ENCODE peak calls at places on chromosome 16, in seven cellular contexts. One of them, this sample, is unnamed.

GRCh38 chr16:85546585-85547447 is 66.3 kb upstream of the GSE1 start:
- DNase-seq in iPS-NIHi11: no peak
- DNase-seq in stimulated activated naive CD8-positive, alpha-beta T cell treated with anti-CD3 and anti-CD28 coated beads, Interleukin-15, Interleukin-2, amounts not matched to agents 100 U/mL and 50 U/mL, for 24 hours: no peak
- DNase-seq in nephron progenitor cell: no peak
- DNase-seq in foreskin fibroblast: peak; percentile 49
- DNase-seq in NCI-H1092 treated with DMSO at 0.1 percent for 48 hours: no peak
- DNase-seq in kidney epithelial cell: no peak
- DNase-seq in this sample: no peak

GRCh38 chr16:4625617-4626159 is 1.1 kb downstream of the MGRN1 start:
- DNase-seq in iPS-NIHi11: no peak
- DNase-seq in stimulated activated naive CD8-positive, alpha-beta T cell treated with anti-CD3 and anti-CD28 coated beads, Interleukin-15, Interleukin-2, amounts not matched to agents 100 U/mL and 50 U/mL, for 24 hours: no peak
- DNase-seq in nephron progenitor cell: no peak
- DNase-seq in foreskin fibroblast: no peak
- DNase-seq in NCI-H1092 treated with DMSO at 0.1 percent for 48 hours: no peak
- DNase-seq in kidney epithelial cell: no peak
- DNase-seq in this sample: no peak

GRCh38 chr16:48022496-48022895 is 133.3 kb downstream of the ABCC12 start:
- DNase-seq in iPS-NIHi11: no peak
- DNase-seq in stimulated activated naive CD8-positive, alpha-beta T cell treated with anti-CD3 and anti-CD28 coated beads, Interleukin-15, Interleukin-2, amounts not matched to agents 100 U/mL and 50 U/mL, for 24 hours: no peak
- DNase-seq in nephron progenitor cell: no peak
- DNase-seq in foreskin fibroblast: no peak
- DNase-seq in NCI-H1092 treated with DMSO at 0.1 percent for 48 hours: no peak
- DNase-seq in kidney epithelial cell: no peak
- DNase-seq in this sample: no peak

GRCh38 chr16:4288148-4288921 is 15.5 kb upstream of the TFAP4 start:
- DNase-seq in iPS-NIHi11: peak; percentile 90
- DNase-seq in stimulated activated naive CD8-positive, alpha-beta T cell treated with anti-CD3 and anti-CD28 coated beads, Interleukin-15, Interleukin-2, amounts not matched to agents 100 U/mL and 50 U/mL, for 24 hours: peak; percentile 89
- DNase-seq in nephron progenitor cell: peak; percentile 83
- DNase-seq in foreskin fibroblast: peak; percentile 82
- DNase-seq in NCI-H1092 treated with DMSO at 0.1 percent for 48 hours: peak; percentile 61
- DNase-seq in kidney epithelial cell: no peak
- DNase-seq in this sample: peak; percentile 87

GRCh38 chr16:84925092-84925772 is 86.1 kb downstream of the ZDHHC7 start:
- DNase-seq in iPS-NIHi11: peak; percentile 80
- DNase-seq in stimulated activated naive CD8-positive, alpha-beta T cell treated with anti-CD3 and anti-CD28 coated beads, Interleukin-15, Interleukin-2, amounts not matched to agents 100 U/mL and 50 U/mL, for 24 hours: peak; percentile 83
- DNase-seq in nephron progenitor cell: peak; percentile 54
- DNase-seq in foreskin fibroblast: peak; percentile 54
- DNase-seq in NCI-H1092 treated with DMSO at 0.1 percent for 48 hours: no peak
- DNase-seq in kidney epithelial cell: no peak
- DNase-seq in this sample: peak; percentile 81

GRCh38 chr16:56448005-56448404 is 3.1 kb downstream of the NUDT21 start:
- DNase-seq in iPS-NIHi11: no peak
- DNase-seq in stimulated activated naive CD8-positive, alpha-beta T cell treated with anti-CD3 and anti-CD28 coated beads, Interleukin-15, Interleukin-2, amounts not matched to agents 100 U/mL and 50 U/mL, for 24 hours: no peak
- DNase-seq in nephron progenitor cell: no peak
- DNase-seq in foreskin fibroblast: no peak
- DNase-seq in NCI-H1092 treated with DMSO at 0.1 percent for 48 hours: no peak
- DNase-seq in kidney epithelial cell: no peak
- DNase-seq in this sample: no peak

GRCh38 chr16:27171584-27171983 is 31.7 kb upstream of the KDM8 start:
- DNase-seq in iPS-NIHi11: no peak
- DNase-seq in stimulated activated naive CD8-positive, alpha-beta T cell treated with anti-CD3 and anti-CD28 coated beads, Interleukin-15, Interleukin-2, amounts not matched to agents 100 U/mL and 50 U/mL, for 24 hours: no peak
- DNase-seq in nephron progenitor cell: no peak
- DNase-seq in foreskin fibroblast: no peak
- DNase-seq in NCI-H1092 treated with DMSO at 0.1 percent for 48 hours: no peak
- DNase-seq in kidney epithelial cell: no peak
- DNase-seq in this sample: no peak

GRCh38 chr16:31138621-31139578 is 3.4 kb upstream of the PRSS8 start:
- DNase-seq in iPS-NIHi11: peak; percentile 42
- DNase-seq in stimulated activated naive CD8-positive, alpha-beta T cell treated with anti-CD3 and anti-CD28 coated beads, Interleukin-15, Interleukin-2, amounts not matched to agents 100 U/mL and 50 U/mL, for 24 hours: no peak
- DNase-seq in nephron progenitor cell: no peak
- DNase-seq in foreskin fibroblast: peak; percentile 70
- DNase-seq in NCI-H1092 treated with DMSO at 0.1 percent for 48 hours: no peak
- DNase-seq in kidney epithelial cell: peak; percentile 67
- DNase-seq in this sample: no peak

GRCh38 chr16:88378836-88379693 is 3.7 kb upstream of the ZNF469 start:
- DNase-seq in iPS-NIHi11: no peak
- DNase-seq in stimulated activated naive CD8-positive, alpha-beta T cell treated with anti-CD3 and anti-CD28 coated beads, Interleukin-15, Interleukin-2, amounts not matched to agents 100 U/mL and 50 U/mL, for 24 hours: no peak
- DNase-seq in nephron progenitor cell: no peak
- DNase-seq in foreskin fibroblast: no peak
- DNase-seq in NCI-H1092 treated with DMSO at 0.1 percent for 48 hours: no peak
- DNase-seq in kidney epithelial cell: no peak
- DNase-seq in this sample: no peak

GRCh38 chr16:67483731-67484525 is 581 bp upstream of the AGRP start:
- DNase-seq in iPS-NIHi11: no peak
- DNase-seq in stimulated activated naive CD8-positive, alpha-beta T cell treated with anti-CD3 and anti-CD28 coated beads, Interleukin-15, Interleukin-2, amounts not matched to agents 100 U/mL and 50 U/mL, for 24 hours: no peak
- DNase-seq in nephron progenitor cell: no peak
- DNase-seq in foreskin fibroblast: peak; percentile 58
- DNase-seq in NCI-H1092 treated with DMSO at 0.1 percent for 48 hours: no peak
- DNase-seq in kidney epithelial cell: no peak
- DNase-seq in this sample: no peak

GRCh38 chr16:50680556-50680893 is 587 bp downstream of the SNX20 start:
- DNase-seq in iPS-NIHi11: no peak
- DNase-seq in stimulated activated naive CD8-positive, alpha-beta T cell treated with anti-CD3 and anti-CD28 coated beads, Interleukin-15, Interleukin-2, amounts not matched to agents 100 U/mL and 50 U/mL, for 24 hours: no peak
- DNase-seq in nephron progenitor cell: no peak
- DNase-seq in foreskin fibroblast: no peak
- DNase-seq in NCI-H1092 treated with DMSO at 0.1 percent for 48 hours: no peak
- DNase-seq in kidney epithelial cell: no peak
- DNase-seq in this sample: no peak

GRCh38 chr16:48971571-48972071 is 310.0 kb downstream of the CBLN1 start:
- DNase-seq in iPS-NIHi11: no peak
- DNase-seq in stimulated activated naive CD8-positive, alpha-beta T cell treated with anti-CD3 and anti-CD28 coated beads, Interleukin-15, Interleukin-2, amounts not matched to agents 100 U/mL and 50 U/mL, for 24 hours: no peak
- DNase-seq in nephron progenitor cell: no peak
- DNase-seq in foreskin fibroblast: peak; percentile 53
- DNase-seq in NCI-H1092 treated with DMSO at 0.1 percent for 48 hours: no peak
- DNase-seq in kidney epithelial cell: no peak
- DNase-seq in this sample: no peak

GRCh38 chr16:62657116-62657515 is 620.9 kb upstream of the CDH8 start:
- DNase-seq in iPS-NIHi11: no peak
- DNase-seq in stimulated activated naive CD8-positive, alpha-beta T cell treated with anti-CD3 and anti-CD28 coated beads, Interleukin-15, Interleukin-2, amounts not matched to agents 100 U/mL and 50 U/mL, for 24 hours: no peak
- DNase-seq in nephron progenitor cell: no peak
- DNase-seq in foreskin fibroblast: no peak
- DNase-seq in NCI-H1092 treated with DMSO at 0.1 percent for 48 hours: no peak
- DNase-seq in kidney epithelial cell: no peak
- DNase-seq in this sample: no peak

GRCh38 chr16:74936902-74937560 is 47.9 kb downstream of the WDR59 start:
- DNase-seq in iPS-NIHi11: no peak
- DNase-seq in stimulated activated naive CD8-positive, alpha-beta T cell treated with anti-CD3 and anti-CD28 coated beads, Interleukin-15, Interleukin-2, amounts not matched to agents 100 U/mL and 50 U/mL, for 24 hours: peak; percentile 5
- DNase-seq in nephron progenitor cell: no peak
- DNase-seq in foreskin fibroblast: peak; percentile 68
- DNase-seq in NCI-H1092 treated with DMSO at 0.1 percent for 48 hours: no peak
- DNase-seq in kidney epithelial cell: peak; percentile 18
- DNase-seq in this sample: peak; percentile 24

GRCh38 chr16:11896776-11897175 is 19.0 kb downstream of the GSPT1 start:
- DNase-seq in iPS-NIHi11: no peak
- DNase-seq in stimulated activated naive CD8-positive, alpha-beta T cell treated with anti-CD3 and anti-CD28 coated beads, Interleukin-15, Interleukin-2, amounts not matched to agents 100 U/mL and 50 U/mL, for 24 hours: no peak
- DNase-seq in nephron progenitor cell: no peak
- DNase-seq in foreskin fibroblast: peak; percentile 82
- DNase-seq in NCI-H1092 treated with DMSO at 0.1 percent for 48 hours: no peak
- DNase-seq in kidney epithelial cell: no peak
- DNase-seq in this sample: no peak

GRCh38 chr16:51408357-51408756 is 257.3 kb upstream of the SALL1 start:
- DNase-seq in iPS-NIHi11: no peak
- DNase-seq in stimulated activated naive CD8-positive, alpha-beta T cell treated with anti-CD3 and anti-CD28 coated beads, Interleukin-15, Interleukin-2, amounts not matched to agents 100 U/mL and 50 U/mL, for 24 hours: no peak
- DNase-seq in nephron progenitor cell: no peak
- DNase-seq in foreskin fibroblast: peak; percentile 88
- DNase-seq in NCI-H1092 treated with DMSO at 0.1 percent for 48 hours: no peak
- DNase-seq in kidney epithelial cell: peak; percentile 68
- DNase-seq in this sample: no peak

GRCh38 chr16:77965346-77965745 is 57.0 kb upstream of the CLEC3A start:
- DNase-seq in iPS-NIHi11: no peak
- DNase-seq in stimulated activated naive CD8-positive, alpha-beta T cell treated with anti-CD3 and anti-CD28 coated beads, Interleukin-15, Interleukin-2, amounts not matched to agents 100 U/mL and 50 U/mL, for 24 hours: no peak
- DNase-seq in nephron progenitor cell: no peak
- DNase-seq in foreskin fibroblast: no peak
- DNase-seq in NCI-H1092 treated with DMSO at 0.1 percent for 48 hours: no peak
- DNase-seq in kidney epithelial cell: no peak
- DNase-seq in this sample: no peak

GRCh38 chr16:68490829-68491575 is 42.7 kb upstream of the SMPD3 start:
- DNase-seq in iPS-NIHi11: peak; percentile 78
- DNase-seq in stimulated activated naive CD8-positive, alpha-beta T cell treated with anti-CD3 and anti-CD28 coated beads, Interleukin-15, Interleukin-2, amounts not matched to agents 100 U/mL and 50 U/mL, for 24 hours: no peak
- DNase-seq in nephron progenitor cell: peak; percentile 22
- DNase-seq in foreskin fibroblast: peak; percentile 46
- DNase-seq in NCI-H1092 treated with DMSO at 0.1 percent for 48 hours: peak; percentile 38
- DNase-seq in kidney epithelial cell: peak; percentile 82
- DNase-seq in this sample: no peak

GRCh38 chr16:15643453-15644305 is 725 bp upstream of the MARF1 start:
- DNase-seq in iPS-NIHi11: peak; percentile 27
- DNase-seq in stimulated activated naive CD8-positive, alpha-beta T cell treated with anti-CD3 and anti-CD28 coated beads, Interleukin-15, Interleukin-2, amounts not matched to agents 100 U/mL and 50 U/mL, for 24 hours: no peak
- DNase-seq in nephron progenitor cell: peak; percentile 20
- DNase-seq in foreskin fibroblast: peak; percentile 71
- DNase-seq in NCI-H1092 treated with DMSO at 0.1 percent for 48 hours: peak; percentile 80
- DNase-seq in kidney epithelial cell: no peak
- DNase-seq in this sample: peak; percentile 46

GRCh38 chr16:27289669-27290068 is 21.1 kb upstream of the NSMCE1 start:
- DNase-seq in iPS-NIHi11: no peak
- DNase-seq in stimulated activated naive CD8-positive, alpha-beta T cell treated with anti-CD3 and anti-CD28 coated beads, Interleukin-15, Interleukin-2, amounts not matched to agents 100 U/mL and 50 U/mL, for 24 hours: no peak
- DNase-seq in nephron progenitor cell: no peak
- DNase-seq in foreskin fibroblast: no peak
- DNase-seq in NCI-H1092 treated with DMSO at 0.1 percent for 48 hours: no peak
- DNase-seq in kidney epithelial cell: no peak
- DNase-seq in this sample: peak; percentile 33

GRCh38 chr16:75309156-75309555 is 57.7 kb upstream of the BCAR1 start:
- DNase-seq in iPS-NIHi11: no peak
- DNase-seq in stimulated activated naive CD8-positive, alpha-beta T cell treated with anti-CD3 and anti-CD28 coated beads, Interleukin-15, Interleukin-2, amounts not matched to agents 100 U/mL and 50 U/mL, for 24 hours: no peak
- DNase-seq in nephron progenitor cell: peak; percentile 12
- DNase-seq in foreskin fibroblast: no peak
- DNase-seq in NCI-H1092 treated with DMSO at 0.1 percent for 48 hours: no peak
- DNase-seq in kidney epithelial cell: no peak
- DNase-seq in this sample: no peak

GRCh38 chr16:89921699-89922476 is 1.3 kb upstream of the TUBB3 start:
- DNase-seq in iPS-NIHi11: peak; percentile 45
- DNase-seq in stimulated activated naive CD8-positive, alpha-beta T cell treated with anti-CD3 and anti-CD28 coated beads, Interleukin-15, Interleukin-2, amounts not matched to agents 100 U/mL and 50 U/mL, for 24 hours: peak; percentile 42
- DNase-seq in nephron progenitor cell: peak; percentile 74
- DNase-seq in foreskin fibroblast: peak; percentile 98
- DNase-seq in NCI-H1092 treated with DMSO at 0.1 percent for 48 hours: no peak
- DNase-seq in kidney epithelial cell: peak; percentile 86
- DNase-seq in this sample: peak; percentile 39

GRCh38 chr16:27109666-27110523 is 43.2 kb downstream of the C16orf82 start:
- DNase-seq in iPS-NIHi11: peak; percentile 97
- DNase-seq in stimulated activated naive CD8-positive, alpha-beta T cell treated with anti-CD3 and anti-CD28 coated beads, Interleukin-15, Interleukin-2, amounts not matched to agents 100 U/mL and 50 U/mL, for 24 hours: peak; percentile 92
- DNase-seq in nephron progenitor cell: peak; percentile 96
- DNase-seq in foreskin fibroblast: peak; percentile 90
- DNase-seq in NCI-H1092 treated with DMSO at 0.1 percent for 48 hours: peak; percentile 34
- DNase-seq in kidney epithelial cell: no peak
- DNase-seq in this sample: peak; percentile 88

GRCh38 chr16:53457670-53458069 is 23.4 kb downstream of the RBL2 start:
- DNase-seq in iPS-NIHi11: no peak
- DNase-seq in stimulated activated naive CD8-positive, alpha-beta T cell treated with anti-CD3 and anti-CD28 coated beads, Interleukin-15, Interleukin-2, amounts not matched to agents 100 U/mL and 50 U/mL, for 24 hours: peak; percentile 62
- DNase-seq in nephron progenitor cell: no peak
- DNase-seq in foreskin fibroblast: no peak
- DNase-seq in NCI-H1092 treated with DMSO at 0.1 percent for 48 hours: no peak
- DNase-seq in kidney epithelial cell: no peak
- DNase-seq in this sample: peak; percentile 51

GRCh38 chr16:65010136-65010535 is 111.7 kb downstream of the CDH11 start:
- DNase-seq in iPS-NIHi11: no peak
- DNase-seq in stimulated activated naive CD8-positive, alpha-beta T cell treated with anti-CD3 and anti-CD28 coated beads, Interleukin-15, Interleukin-2, amounts not matched to agents 100 U/mL and 50 U/mL, for 24 hours: no peak
- DNase-seq in nephron progenitor cell: no peak
- DNase-seq in foreskin fibroblast: no peak
- DNase-seq in NCI-H1092 treated with DMSO at 0.1 percent for 48 hours: no peak
- DNase-seq in kidney epithelial cell: no peak
- DNase-seq in this sample: no peak

GRCh38 chr16:4935231-4935855 is 1.6 kb downstream of the PPL start:
- DNase-seq in iPS-NIHi11: no peak
- DNase-seq in stimulated activated naive CD8-positive, alpha-beta T cell treated with anti-CD3 and anti-CD28 coated beads, Interleukin-15, Interleukin-2, amounts not matched to agents 100 U/mL and 50 U/mL, for 24 hours: no peak
- DNase-seq in nephron progenitor cell: no peak
- DNase-seq in foreskin fibroblast: peak; percentile 93
- DNase-seq in NCI-H1092 treated with DMSO at 0.1 percent for 48 hours: no peak
- DNase-seq in kidney epithelial cell: no peak
- DNase-seq in this sample: no peak

GRCh38 chr16:64957246-64957645 is 164.6 kb downstream of the CDH11 start:
- DNase-seq in iPS-NIHi11: no peak
- DNase-seq in stimulated activated naive CD8-positive, alpha-beta T cell treated with anti-CD3 and anti-CD28 coated beads, Interleukin-15, Interleukin-2, amounts not matched to agents 100 U/mL and 50 U/mL, for 24 hours: no peak
- DNase-seq in nephron progenitor cell: no peak
- DNase-seq in foreskin fibroblast: no peak
- DNase-seq in NCI-H1092 treated with DMSO at 0.1 percent for 48 hours: no peak
- DNase-seq in kidney epithelial cell: no peak
- DNase-seq in this sample: no peak

GRCh38 chr16:8877894-8878522 is 4.1 kb upstream of the LITAFD start:
- DNase-seq in iPS-NIHi11: no peak
- DNase-seq in stimulated activated naive CD8-positive, alpha-beta T cell treated with anti-CD3 and anti-CD28 coated beads, Interleukin-15, Interleukin-2, amounts not matched to agents 100 U/mL and 50 U/mL, for 24 hours: no peak
- DNase-seq in nephron progenitor cell: no peak
- DNase-seq in foreskin fibroblast: no peak
- DNase-seq in NCI-H1092 treated with DMSO at 0.1 percent for 48 hours: no peak
- DNase-seq in kidney epithelial cell: no peak
- DNase-seq in this sample: no peak

GRCh38 chr16:70160388-70160787 is 13.2 kb upstream of the CLEC18C start:
- DNase-seq in iPS-NIHi11: peak; percentile 4
- DNase-seq in stimulated activated naive CD8-positive, alpha-beta T cell treated with anti-CD3 and anti-CD28 coated beads, Interleukin-15, Interleukin-2, amounts not matched to agents 100 U/mL and 50 U/mL, for 24 hours: no peak
- DNase-seq in nephron progenitor cell: no peak
- DNase-seq in foreskin fibroblast: no peak
- DNase-seq in NCI-H1092 treated with DMSO at 0.1 percent for 48 hours: no peak
- DNase-seq in kidney epithelial cell: no peak
- DNase-seq in this sample: no peak

GRCh38 chr16:88835383-88835782 is 21.4 kb downstream of the GALNS start:
- DNase-seq in iPS-NIHi11: no peak
- DNase-seq in stimulated activated naive CD8-positive, alpha-beta T cell treated with anti-CD3 and anti-CD28 coated beads, Interleukin-15, Interleukin-2, amounts not matched to agents 100 U/mL and 50 U/mL, for 24 hours: no peak
- DNase-seq in nephron progenitor cell: no peak
- DNase-seq in foreskin fibroblast: no peak
- DNase-seq in NCI-H1092 treated with DMSO at 0.1 percent for 48 hours: no peak
- DNase-seq in kidney epithelial cell: no peak
- DNase-seq in this sample: no peak